ENCODE peak calls at places on chromosomes 5 and 9, in four cellular contexts. S is IMR-90, W is keratinocyte, B is neural progenitor cell. O is an unnamed sample.

GRCh38 chr9:20340161-20340861 is 282.0 kb downstream of the MLLT3 start:
- DNase-seq in B (peak), W (no peak), S (no peak), O (peak)

GRCh38 chr9:19028835-19029451 is 4.1 kb downstream of the SAXO1 start:
- DNase-seq in B (peak), W (no peak), S (peak), O (peak)

GRCh38 chr5:95786821-95787408 is 35.6 kb downstream of the GLRX start:
- DNase-seq in S (peak), W (no peak), B (no peak), O (peak)

GRCh38 chr5:116573617-116574431 is 799 bp downstream of the SEMA6A start:
- DNase-seq in W (no peak), B (peak), S (no peak), O (peak)

GRCh38 chr9:4662108-4662988 is at the start of gene PLPP6:
- DNase-seq in S (peak), B (peak), W (peak), O (peak)

GRCh38 chr9:23322392-23322791 is 503.6 kb downstream of the ELAVL2 start:
- DNase-seq in B (peak), W (no peak), S (peak), O (no peak)

GRCh38 chr9:111961011-111961410 is 64.4 kb downstream of the UGCG start:
- DNase-seq in B (no peak), S (peak), W (no peak), O (peak)

GRCh38 chr9:19373527-19373926 is 6.5 kb downstream of the RPS6 start:
- DNase-seq in S (no peak), W (no peak), B (no peak), O (no peak)

GRCh38 chr5:132099073-132099748 is 25.6 kb downstream of the CSF2 start:
- DNase-seq in S (no peak), B (no peak), W (no peak), O (no peak)

GRCh38 chr5:38997579-38997978 is 76.6 kb downstream of the RICTOR start:
- DNase-seq in B (peak), S (no peak), W (no peak), O (peak)

GRCh38 chr9:137161558-137162483 is 8.0 kb downstream of the LRRC26 start:
- DNase-seq in B (no peak), S (no peak), W (no peak), O (no peak)

GRCh38 chr5:8517461-8517860 is 648.5 kb downstream of the MTRR start:
- DNase-seq in S (peak), W (no peak), B (no peak), O (no peak)

GRCh38 chr5:130337179-130337888 is 433.1 kb downstream of the CHSY3 start:
- DNase-seq in S (peak), W (no peak), B (no peak), O (peak)

GRCh38 chr5:77852514-77853352 is 76.6 kb upstream of the TBCA start:
- DNase-seq in W (no peak), B (peak), S (peak), O (peak)

GRCh38 chr5:159050408-159051091 is 49.2 kb downstream of the EBF1 start:
- DNase-seq in S (peak), W (no peak), B (peak), O (peak)

GRCh38 chr9:126146254-126147145 is 180.1 kb upstream of the MVB12B start:
- DNase-seq in B (peak), S (no peak), W (no peak), O (no peak)

GRCh38 chr9:88775037-88775471 is 216.2 kb upstream of the S1PR3 start:
- DNase-seq in S (peak), W (no peak), B (no peak), O (peak)

GRCh38 chr9:38641142-38641541 is 20.7 kb upstream of the ANKRD18A start:
- DNase-seq in W (no peak), B (no peak), S (no peak), O (no peak)

GRCh38 chr5:156800982-156801381 is 49.1 kb upstream of the PPP1R2B start:
- DNase-seq in W (no peak), S (no peak), B (peak), O (no peak)

GRCh38 chr5:5584236-5584749 is 161.8 kb downstream of the ICE1 start:
- DNase-seq in B (no peak), W (no peak), S (no peak), O (no peak)

DNA sequence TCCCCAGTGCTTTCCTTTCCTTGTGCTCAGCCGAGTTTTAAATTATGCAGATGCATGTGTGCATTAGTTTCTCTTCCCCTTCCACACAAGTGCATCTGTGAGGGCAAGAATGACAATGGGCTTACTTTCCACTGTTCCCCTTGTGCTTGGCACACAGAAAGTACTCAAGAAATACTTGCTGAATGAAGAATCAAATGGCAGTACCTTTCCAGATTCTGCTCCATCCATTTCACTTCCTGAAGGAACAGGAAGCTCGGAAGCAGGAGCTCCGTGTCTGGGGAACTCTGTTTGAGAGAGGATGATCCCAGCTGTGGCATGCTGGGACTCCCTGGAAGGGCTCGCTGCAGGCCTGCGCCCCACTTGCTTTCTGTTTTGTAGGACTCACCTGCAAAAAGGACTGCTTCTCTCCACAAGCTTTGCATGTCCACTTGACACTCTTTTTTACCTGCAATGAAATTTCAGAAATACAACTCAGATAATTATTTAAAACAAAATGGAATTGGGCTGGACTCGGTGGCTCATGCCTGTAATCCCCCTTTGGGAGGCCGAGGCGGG is 5.5 kb downstream of the MRNIP start:
- DNase-seq in S (no peak), W (no peak), B (no peak), O (no peak)
- H3K4me2 ChIP-seq in S (no peak), W (no peak), B (no peak), O (no peak)

GRCh38 chr5:108642170-108642906 is 105.4 kb upstream of the FER start:
- DNase-seq in W (peak), B (peak), S (peak), O (peak)
- H3K9ac ChIP-seq in W (no peak), B (no peak), S (no peak), O (no peak)

DNA sequence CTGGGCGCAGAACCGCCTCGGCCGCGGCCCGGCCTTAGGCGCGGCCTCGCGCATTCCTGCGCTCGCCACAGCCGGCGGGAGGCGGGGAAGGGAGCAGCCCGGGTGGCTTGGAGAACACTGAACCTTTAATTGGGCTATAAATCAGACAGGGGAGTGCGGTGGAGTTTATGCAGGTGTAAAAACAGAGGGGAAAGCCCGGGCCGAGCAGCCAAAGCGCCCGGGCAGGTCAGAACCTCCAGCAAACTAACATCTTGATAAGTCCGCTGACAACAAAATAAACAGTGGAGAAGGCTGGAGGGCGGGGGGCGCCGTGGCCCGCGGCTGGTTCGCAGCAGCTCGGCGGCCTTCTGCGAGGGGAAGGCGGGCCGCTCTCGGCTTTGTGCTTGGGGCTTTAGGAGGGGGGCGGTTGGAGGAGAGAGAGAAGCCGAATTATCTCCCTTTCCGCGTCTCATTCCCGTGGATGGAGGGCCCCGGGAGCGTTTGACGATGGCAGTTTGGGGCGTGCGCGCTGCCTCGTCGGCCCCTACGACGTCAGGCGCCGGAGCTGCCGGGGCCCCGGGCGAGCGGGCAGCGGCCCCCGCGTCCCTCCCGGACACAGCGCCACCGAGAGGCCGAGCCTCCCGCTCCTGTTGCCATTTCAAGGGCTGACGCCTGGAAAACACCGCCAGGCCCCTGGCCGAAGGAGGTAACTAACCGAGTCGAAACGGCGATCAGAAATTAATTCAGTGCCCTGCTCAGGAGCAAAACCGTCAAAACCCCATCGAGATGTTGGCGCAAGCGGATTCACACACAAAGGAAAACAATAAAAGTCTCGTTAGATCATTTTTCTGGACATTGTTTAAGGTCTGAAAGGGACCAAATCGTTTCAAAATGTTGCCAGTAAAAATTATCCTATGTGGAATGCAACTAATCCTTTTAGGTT is 11.2 kb downstream of the FOXD1 start:
- DNase-seq in W (no peak), S (peak), B (peak), O (peak)
- H3K4me2 ChIP-seq in W (peak), S (peak), B (peak), O (peak)

DNA sequence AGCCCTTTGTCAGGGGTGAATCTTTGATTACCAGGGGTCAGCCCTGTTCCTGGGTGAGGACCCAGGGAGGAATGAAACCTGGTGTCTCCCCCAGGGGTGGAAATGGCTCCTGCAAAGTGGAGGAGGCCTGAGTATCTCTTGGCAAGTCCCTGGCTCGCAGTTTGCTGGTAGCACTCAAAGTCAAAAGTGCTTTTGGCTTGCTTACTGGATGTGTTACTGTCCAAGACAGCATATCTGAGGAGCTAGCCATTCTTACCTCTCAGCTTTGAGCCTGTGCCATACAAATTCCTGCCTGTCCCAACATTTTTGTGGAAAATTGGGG is 9.9 kb downstream of the ZNF618 start:
- DNase-seq in B (no peak), S (peak), W (no peak), O (peak)
- H3K9ac ChIP-seq in B (no peak), S (peak), W (peak), O (no peak)

GRCh38 chr5:82405618-82406199 is 127.6 kb upstream of the RPS23 start:
- DNase-seq in W (peak), B (no peak), S (peak), O (peak)

GRCh38 chr5:82405166-82405565 is 127.0 kb upstream of the RPS23 start:
- DNase-seq in B (no peak), S (peak), W (no peak), O (peak)

GRCh38 chr5:82404382-82404945 is 126.3 kb upstream of the RPS23 start:
- DNase-seq in B (no peak), S (no peak), W (no peak), O (no peak)

GRCh38 chr5:82408033-82408432 is 129.9 kb upstream of the RPS23 start:
- DNase-seq in S (no peak), W (no peak), B (no peak), O (no peak)

GRCh38 chr5:82406200-82406773 is 128.1 kb upstream of the RPS23 start:
- DNase-seq in W (peak), B (no peak), S (peak), O (peak)
- H3K4me2 ChIP-seq in W (peak), B (no peak), S (peak), O (no peak)

GRCh38 chr9:132163457-132163875 is 1.6 kb downstream of the NTNG2 start:
- DNase-seq in S (peak), W (no peak), B (peak), O (peak)

GRCh38 chr9:132161743-132162187 is at the start of gene NTNG2:
- DNase-seq in W (no peak), S (no peak), B (no peak), O (no peak)

GRCh38 chr9:132163876-132164603 is 2.2 kb downstream of the NTNG2 start:
- DNase-seq in W (no peak), S (no peak), B (peak), O (no peak)

GRCh38 chr9:132162764-132163456 is 1.1 kb downstream of the NTNG2 start:
- DNase-seq in S (no peak), W (no peak), B (peak), O (no peak)

DNA sequence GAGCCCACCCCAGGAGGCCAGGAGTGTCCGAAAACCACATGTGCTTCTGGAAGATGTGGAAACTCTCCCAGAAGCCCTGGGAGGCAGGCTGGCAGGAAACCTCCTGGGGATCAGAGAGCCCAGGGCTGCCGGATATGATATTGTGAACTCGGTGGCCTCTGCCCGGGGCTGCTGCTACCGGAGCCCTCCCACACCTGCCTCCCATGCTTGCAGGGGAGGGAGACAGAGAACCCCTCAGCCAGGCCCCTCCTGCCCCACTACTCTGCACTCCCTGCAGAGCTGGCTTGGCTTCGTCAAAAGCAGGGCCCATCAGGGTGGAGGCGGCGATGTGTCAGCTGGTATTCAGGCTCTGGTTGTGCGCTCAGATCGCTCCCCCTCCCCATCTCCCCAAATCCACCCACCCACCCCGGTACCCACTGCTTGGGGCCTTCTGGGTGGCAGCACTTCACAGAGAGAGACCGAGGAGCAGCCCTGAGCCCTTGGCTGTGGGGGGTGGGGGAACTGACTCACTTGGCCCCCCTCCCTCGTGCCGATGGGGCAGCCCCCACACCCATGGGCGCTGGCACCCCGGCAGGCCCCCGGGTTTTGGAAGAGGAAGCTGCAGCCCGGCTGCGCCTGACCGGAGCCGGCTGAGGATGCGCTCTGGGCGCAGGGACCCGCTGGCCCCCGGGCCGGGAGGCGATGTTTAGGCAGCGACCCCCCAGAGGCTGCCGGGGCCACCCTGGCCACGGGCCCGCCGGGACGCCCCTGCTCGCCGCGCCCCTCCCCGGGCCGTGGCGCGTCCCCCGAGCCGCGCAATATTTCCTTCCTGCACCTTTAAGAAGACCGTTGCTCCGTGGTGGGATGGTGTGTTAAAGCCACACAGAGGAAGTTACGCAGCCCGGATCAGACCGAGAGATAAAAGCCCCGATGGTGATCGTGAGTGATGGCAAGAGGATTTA is 786 bp upstream of the NTNG2 start:
- DNase-seq in B (peak), S (peak), W (no peak), O (peak)
- H3K9ac ChIP-seq in B (no peak), S (no peak), W (no peak), O (peak)

GRCh38 chr5:31193026-31193425 is 460 bp upstream of the CDH6 start:
- DNase-seq in B (no peak), S (no peak), W (no peak), O (no peak)
- H3K4me2 ChIP-seq in B (peak), S (peak), W (no peak), O (peak)

GRCh38 chr5:154214236-154215106 is 23.9 kb downstream of the GALNT10 start:
- DNase-seq in W (no peak), B (no peak), S (peak), O (peak)

GRCh38 chr5:154211611-154212390 is 21.3 kb downstream of the GALNT10 start:
- DNase-seq in S (peak), W (no peak), B (no peak), O (peak)

GRCh38 chr5:154215531-154215930 is 25.0 kb downstream of the GALNT10 start:
- DNase-seq in B (no peak), W (no peak), S (no peak), O (no peak)

GRCh38 chr5:154215931-154216330 is 25.4 kb downstream of the GALNT10 start:
- DNase-seq in B (no peak), S (peak), W (no peak), O (no peak)

GRCh38 chr5:154213592-154213991 is 23.1 kb downstream of the GALNT10 start:
- DNase-seq in S (no peak), W (no peak), B (no peak), O (no peak)
- H3K9ac ChIP-seq in S (no peak), W (no peak), B (no peak), O (no peak)

DNA sequence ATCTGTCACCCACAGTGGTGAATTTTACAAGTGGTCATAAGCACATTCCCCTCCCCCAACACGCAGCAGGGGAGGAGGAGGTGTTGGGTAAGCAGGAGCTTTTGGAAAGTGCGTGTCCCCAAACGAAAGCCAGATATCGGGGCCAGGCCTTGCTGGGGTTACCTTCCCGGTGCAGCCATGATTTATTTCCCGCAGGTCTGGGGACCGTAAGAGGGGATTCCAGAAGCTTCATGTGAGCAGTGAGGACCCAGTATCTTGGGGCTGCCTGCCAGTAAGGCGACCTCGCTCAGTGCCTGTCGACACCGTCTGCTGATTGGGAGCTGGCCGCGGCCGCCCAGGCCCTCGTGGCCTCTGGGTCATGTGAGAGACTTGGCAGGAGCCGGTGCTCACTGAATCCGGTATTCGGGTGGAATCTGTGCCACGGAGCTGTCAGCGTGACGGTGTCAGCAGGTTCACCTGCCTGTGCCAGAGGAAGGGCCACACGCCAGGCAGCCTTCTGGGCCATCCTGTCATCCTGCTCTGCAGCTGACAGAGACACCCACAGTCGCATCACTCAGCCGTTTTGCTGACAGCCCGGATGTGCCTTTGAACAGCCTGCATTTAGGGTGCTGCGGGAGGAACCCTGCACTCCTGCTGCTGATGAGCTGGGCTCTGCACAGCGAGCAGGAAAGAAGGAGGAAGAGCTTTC is 37.3 kb downstream of the SEC61B start:
- DNase-seq in S (no peak), W (no peak), B (no peak), O (peak)
- H3K4me2 ChIP-seq in S (peak), W (peak), B (no peak), O (peak)

GRCh38 chr5:31383734-31384133 is 148.2 kb downstream of the DROSHA start:
- DNase-seq in B (no peak), W (no peak), S (peak), O (peak)
- H3K9ac ChIP-seq in B (no peak), W (no peak), S (no peak), O (no peak)